ENCODE peak calls at places on chromosomes 5 and 9, in four cellular contexts. W, E, Y and X are unnamed samples.

GRCh38 chr5:135458356-135458755 is 6.2 kb upstream of the TIFAB start:
- DNase-seq in W (no peak), E (no peak), Y (no peak), X (no peak)

GRCh38 chr5:148224131-148224742 is 14.1 kb upstream of the MARCOL start:
- DNase-seq in W (no peak), E (no peak), Y (peak; percentile 12), X (no peak)

GRCh38 chr5:518721-519120 is 5.5 kb downstream of the SLC9A3 start:
- DNase-seq in W (no peak), E (no peak), Y (no peak), X (no peak)

GRCh38 chr9:27763831-27764230 is 190.6 kb upstream of the C9orf72 start:
- DNase-seq in W (no peak), E (no peak), Y (no peak), X (peak; percentile 27)

GRCh38 chr5:142012186-142012785 is 541 bp downstream of the GNPDA1 start:
- DNase-seq in W (peak; percentile 17), E (peak; percentile 57), Y (no peak), X (no peak)

GRCh38 chr9:81719972-81720371 is 30.6 kb upstream of the TLE1 start:
- DNase-seq in W (no peak), E (no peak), Y (no peak), X (no peak)

GRCh38 chr9:100117316-100117715 is 18.3 kb downstream of the INVS start:
- DNase-seq in W (no peak), E (no peak), Y (no peak), X (no peak)

GRCh38 chr5:6820851-6821479 is 107.7 kb downstream of the TENT4A start:
- DNase-seq in W (no peak), E (peak; percentile 15), Y (no peak), X (peak; percentile 48)

GRCh38 chr9:107733530-107733907 is 243.9 kb upstream of the KLF4 start:
- DNase-seq in W (no peak), E (peak; percentile 44), Y (no peak), X (no peak)

GRCh38 chr5:173233347-173234128 is 1.5 kb downstream of the NKX2-5 start:
- DNase-seq in W (no peak), E (no peak), Y (no peak), X (no peak)

GRCh38 chr5:177496111-177497010 is 1.0 kb downstream of the PDLIM7 start:
- DNase-seq in W (no peak), E (peak; percentile 92), Y (peak; percentile 34), X (peak; percentile 18)

GRCh38 chr9:127786773-127787123 is 914 bp downstream of the CDK9 start:
- DNase-seq in W (no peak), E (peak; percentile 41), Y (no peak), X (no peak)

GRCh38 chr5:172999974-173000373 is 16.4 kb downstream of the ATP6V0E1 start:
- DNase-seq in W (no peak), E (no peak), Y (no peak), X (no peak)

GRCh38 chr9:3224931-3225330 is 300.9 kb downstream of the RFX3 start:
- DNase-seq in W (no peak), E (no peak), Y (no peak), X (no peak)

GRCh38 chr9:129282308-129283211 is 104.5 kb upstream of the IER5L start:
- DNase-seq in W (no peak), E (peak; percentile 2), Y (no peak), X (no peak)

GRCh38 chr5:44795496-44795895 is 13.3 kb upstream of the MRPS30 start:
- DNase-seq in W (no peak), E (no peak), Y (no peak), X (no peak)

GRCh38 chr5:127229185-127229889 is 61.3 kb upstream of the MEGF10 start:
- DNase-seq in W (peak; percentile 23), E (peak; percentile 66), Y (no peak), X (no peak)

GRCh38 chr5:159825551-159826051 is 90.7 kb upstream of the ADRA1B start:
- DNase-seq in W (no peak), E (peak; percentile 24), Y (no peak), X (no peak)

GRCh38 chr9:103802068-103802467 is 292.0 kb upstream of the SMC2 start:
- DNase-seq in W (no peak), E (peak; percentile 1), Y (no peak), X (no peak)

GRCh38 chr5:59296317-59297264 is 596.9 kb downstream of the PDE4D start:
- DNase-seq in W (no peak), E (peak; percentile 23), Y (peak; percentile 3), X (no peak)

GRCh38 chr5:61301345-61301744 is 30.7 kb upstream of the ZSWIM6 start:
- DNase-seq in W (no peak), E (peak; percentile 43), Y (peak; percentile 61), X (no peak)

GRCh38 chr5:109705596-109705995 is 15.9 kb downstream of the MAN2A1 start:
- DNase-seq in W (no peak), E (peak; percentile 32), Y (no peak), X (no peak)

GRCh38 chr5:56302027-56302426 is 68.9 kb upstream of the ANKRD55 start:
- DNase-seq in W (no peak), E (no peak), Y (no peak), X (no peak)

GRCh38 chr5:154722936-154723335 is 32.2 kb upstream of the LARP1 start:
- DNase-seq in W (no peak), E (no peak), Y (no peak), X (no peak)

GRCh38 chr9:123679330-123679987 is 250.5 kb downstream of the DENND1A start:
- DNase-seq in W (no peak), E (no peak), Y (peak; percentile 28), X (peak; percentile 53)

GRCh38 chr9:101235105-101235866 is 149.5 kb downstream of the BAAT start:
- DNase-seq in W (no peak), E (peak; percentile 17), Y (no peak), X (peak; percentile 18)

GRCh38 chr9:94911986-94912635 is 185.6 kb downstream of the AOPEP start:
- DNase-seq in W (no peak), E (no peak), Y (no peak), X (no peak)

GRCh38 chr9:132481467-132481866 is 71.5 kb downstream of the CFAP77 start:
- DNase-seq in W (no peak), E (no peak), Y (no peak), X (no peak)

GRCh38 chr5:16693879-16694278 is 77.1 kb upstream of the RETREG1 start:
- DNase-seq in W (no peak), E (peak; percentile 27), Y (no peak), X (no peak)

GRCh38 chr5:17228833-17229291 is 11.4 kb downstream of the BASP1 start:
- DNase-seq in W (no peak), E (peak; percentile 61), Y (no peak), X (no peak)